ENCODE peak calls at places on chromosomes 16 and 17, in eight cellular contexts. S is T-cell; L is psoas muscle; V is neuronal stem cell; U is CD8-positive, alpha-beta memory T cell; M is stimulated activated CD8-positive, alpha-beta memory T cell treated with anti-CD3 and anti-CD28 coated beads, Interleukin-15, amount 100 ng/mL, for 24 hours; N is neural crest cell; Q is astrocyte of the cerebellum. B is an unnamed sample.

GRCh38 chr17:47120521-47121095 is 68.5 kb downstream of the CDC27 start:
- DNase-seq in S (no peak), L (no peak), Q (no peak), V (no peak), M (no peak), N (no peak), U (no peak), B (no peak)

GRCh38 chr17:43667506-43668438 is 6.0 kb upstream of the MEOX1 start:
- DNase-seq in M (no peak), U (no peak), S (no peak), Q (no peak), N (no peak), V (no peak), L (no peak), B (no peak)

GRCh38 chr16:630815-631405 is at the start of gene WFIKKN1:
- DNase-seq in M (no peak), Q (no peak), S (no peak), V (peak), U (no peak), L (peak), N (peak), B (peak)

GRCh38 chr17:43169561-43170139 is 1.4 kb upstream of the NBR1 start:
- DNase-seq in L (peak), Q (no peak), M (peak), S (peak), U (peak), V (peak), N (no peak), B (peak)

GRCh38 chr17:4167786-4168185 is 24.8 kb downstream of the CYB5D2 start:
- DNase-seq in Q (no peak), S (peak), L (no peak), M (no peak), U (no peak), V (no peak), N (no peak), B (no peak)

GRCh38 chr17:41849251-41849990 is 11.8 kb downstream of the KLHL10 start:
- DNase-seq in M (no peak), L (no peak), S (no peak), Q (no peak), N (no peak), V (no peak), U (no peak), B (no peak)

GRCh38 chr16:19230575-19230974 is 55.0 kb upstream of the CLEC19A start:
- DNase-seq in N (no peak), M (no peak), S (no peak), V (no peak), U (no peak), L (no peak), Q (no peak), B (no peak)

GRCh38 chr16:53048139-53048915 is 4.4 kb downstream of the CHD9NB start:
- DNase-seq in U (no peak), Q (no peak), L (no peak), S (no peak), N (no peak), M (no peak), V (no peak), B (no peak)

GRCh38 chr16:89038221-89038721 is 55.4 kb upstream of the ACSF3 start:
- DNase-seq in M (no peak), N (no peak), U (no peak), L (no peak), V (no peak), Q (no peak), S (no peak), B (no peak)

GRCh38 chr17:7711356-7711755 is 6.2 kb upstream of the DNAH2 start:
- DNase-seq in M (no peak), Q (no peak), L (no peak), N (no peak), V (no peak), U (no peak), S (no peak), B (peak)

GRCh38 chr17:45228985-45229517 is 7.4 kb downstream of the FMNL1 start:
- DNase-seq in M (no peak), Q (peak), S (peak), U (peak), V (no peak), L (peak), N (no peak), B (peak)

GRCh38 chr17:81556175-81556691 is 4.1 kb upstream of the FAAP100 start:
- DNase-seq in S (no peak), Q (no peak), N (no peak), L (no peak), U (no peak), M (no peak), V (no peak), B (no peak)

GRCh38 chr17:33676444-33676843 is 383.3 kb upstream of the ASIC2 start:
- DNase-seq in S (no peak), U (no peak), V (no peak), Q (no peak), N (no peak), M (no peak), L (no peak), B (no peak)

B was measured in WTC11.